ENCODE peak calls at places on chromosome 5, in eight cellular contexts. U is body of pancreas, X is endodermal cell, Z is IMR-90, K is hepatocyte, Q is HCT116, I is GM23338, R is BJ. E is an unnamed sample. For H3K36me3 and H3K27me3, the result is how much of the 10 kb centered on the place peaks cover.

GRCh38 chr5:142065273-142065672 is 43.3 kb upstream of the NDFIP1 start:
- DNase-seq in U (peak), X (no peak), Z (peak), K (peak), Q (no peak), I (peak), R (no peak), E (no peak)

GRCh38 chr5:78755822-78756429 is 107.4 kb upstream of the LHFPL2 start:
- DNase-seq in U (no peak), X (no peak), Z (peak), K (no peak), Q (no peak), I (no peak), R (no peak), E (no peak)

GRCh38 chr5:138951986-138952735 is 77.0 kb upstream of the LRRTM2 start:
- DNase-seq in U (peak), X (no peak), Z (no peak), K (no peak), Q (no peak), I (no peak), R (no peak), E (no peak)

GRCh38 chr5:56282241-56282640 is 49.1 kb upstream of the ANKRD55 start:
- DNase-seq in U (no peak), X (no peak), Z (peak), K (no peak), Q (no peak), I (no peak), R (no peak), E (no peak)

GRCh38 chr5:170611446-170612088 is 107.7 kb downstream of the KCNIP1 start:
- DNase-seq in U (no peak), X (no peak), Z (no peak), K (peak), Q (no peak), I (no peak), R (no peak), E (no peak)

GRCh38 chr5:107040907-107041306 is 629.8 kb downstream of the EFNA5 start:
- DNase-seq in U (no peak), X (no peak), Z (no peak), K (no peak), Q (no peak), I (no peak), R (no peak), E (no peak)

GRCh38 chr5:92927291-92927778 is 653.7 kb downstream of the NR2F1-AS1 start:
- DNase-seq in U (no peak), X (no peak), Z (no peak), K (peak), Q (peak), I (no peak), R (no peak), E (no peak)

GRCh38 chr5:36701085-36701691 is 94.8 kb downstream of the SLC1A3 start:
- DNase-seq in U (no peak), X (no peak), Z (no peak), K (no peak), Q (no peak), I (no peak), R (no peak), E (no peak)

GRCh38 chr5:8633706-8634105 is 764.8 kb downstream of the MTRR start:
- DNase-seq in U (no peak), X (no peak), Z (peak), K (no peak), Q (no peak), I (no peak), R (peak), E (no peak)

GRCh38 chr5:40486437-40487270 is 193.1 kb upstream of the PTGER4 start:
- DNase-seq in U (no peak), X (no peak), Z (peak), K (peak), Q (no peak), I (no peak), R (no peak), E (no peak)

GRCh38 chr5:115170128-115170923 is 618 bp upstream of the TRIM36 start:
- DNase-seq in U (peak), X (peak), Z (peak), K (no peak), Q (no peak), I (peak), R (no peak), E (peak)

GRCh38 chr5:109136906-109137305 is 272.9 kb downstream of the PJA2 start:
- DNase-seq in U (no peak), X (no peak), Z (peak), K (no peak), Q (no peak), I (no peak), R (no peak), E (no peak)

GRCh38 chr5:132873119-132873929 is at the start of gene LEAP2:
- DNase-seq in U (peak), X (no peak), Z (peak), K (peak), Q (no peak), I (no peak), R (no peak), E (no peak)

GRCh38 chr5:151892393-151892792 is 32.3 kb downstream of the GLRA1 start:
- DNase-seq in U (peak), X (no peak), Z (no peak), K (no peak), Q (no peak), I (no peak), R (no peak), E (no peak)

GRCh38 chr5:127046343-127047072 is 16.1 kb upstream of the MARCHF3 start:
- DNase-seq in U (no peak), X (no peak), Z (no peak), K (no peak), Q (no peak), I (no peak), R (no peak), E (no peak)

GRCh38 chr5:107809201-107810034 is 138.7 kb upstream of the EFNA5 start:
- DNase-seq in U (no peak), X (peak), Z (peak), K (no peak), Q (no peak), I (peak), R (no peak), E (peak)

GRCh38 chr5:106956901-106957300 is 713.8 kb downstream of the EFNA5 start:
- DNase-seq in U (no peak), X (no peak), Z (no peak), K (no peak), Q (no peak), I (no peak), R (no peak), E (no peak)

GRCh38 chr5:146079695-146080361 is 25.5 kb downstream of the PLAC8L1 start:
- DNase-seq in U (no peak), X (peak), Z (peak), K (no peak), Q (peak), I (no peak), R (no peak), E (no peak)

GRCh38 chr5:87872986-87873385 is 395.7 kb downstream of the TMEM161B start:
- DNase-seq in U (no peak), X (no peak), Z (no peak), K (no peak), Q (no peak), I (peak), R (no peak), E (no peak)

GRCh38 chr5:167798427-167798826 is 493.0 kb upstream of the WWC1 start:
- DNase-seq in U (no peak), X (peak), Z (no peak), K (peak), Q (no peak), I (no peak), R (no peak), E (no peak)

GRCh38 chr5:178527458-178528307 is 62.5 kb downstream of the COL23A1 start:
- DNase-seq in U (no peak), X (no peak), Z (no peak), K (no peak), Q (no peak), I (no peak), R (no peak), E (no peak)

GRCh38 chr5:132748522-132749000 is 1.3 kb downstream of the CCNI2 start:
- DNase-seq in U (no peak), X (no peak), Z (no peak), K (no peak), Q (no peak), I (no peak), R (no peak), E (peak)

GRCh38 chr5:24633705-24634325 is 11.0 kb downstream of the CDH10 start:
- DNase-seq in U (no peak), X (no peak), Z (peak), K (peak), Q (peak), I (peak), R (no peak), E (no peak)

GRCh38 chr5:98770158-98770910 is 3.1 kb upstream of the RGMB start:
- DNase-seq in U (peak), X (peak), Z (peak), K (peak), Q (no peak), I (no peak), R (no peak), E (peak)

GRCh38 chr5:27511061-27511460 is 472.7 kb upstream of the CDH9 start:
- DNase-seq in U (no peak), X (no peak), Z (no peak), K (no peak), Q (no peak), I (no peak), R (no peak), E (no peak)

GRCh38 chr5:179268399-179268952 is 76.8 kb downstream of the ADAMTS2 start:
- DNase-seq in U (no peak), X (peak), Z (no peak), K (no peak), Q (no peak), I (no peak), R (no peak), E (peak)

GRCh38 chr5:176366575-176366894 is 1.2 kb downstream of the ARL10 start:
- DNase-seq in U (no peak), X (no peak), Z (no peak), K (no peak), Q (no peak), I (peak), R (no peak), E (no peak)

GRCh38 chr5:82594097-82594496 is 315.9 kb upstream of the RPS23 start:
- DNase-seq in U (no peak), X (no peak), Z (peak), K (peak), Q (no peak), I (no peak), R (no peak), E (no peak)

GRCh38 chr5:41827792-41828191 is 42.4 kb downstream of the OXCT1 start:
- DNase-seq in U (no peak), X (no peak), Z (no peak), K (no peak), Q (no peak), I (no peak), R (no peak), E (no peak)

GRCh38 chr5:57494104-57495098 is 11.8 kb upstream of the ACTBL2 start:
- DNase-seq in U (peak), X (peak), Z (peak), K (peak), Q (peak), I (no peak), R (peak), E (no peak)

GRCh38 chr5:82918311-82919031 is 158.7 kb downstream of the TMEM167A start:
- DNase-seq in U (no peak), X (no peak), Z (no peak), K (no peak), Q (peak), I (no peak), R (no peak), E (no peak)

GRCh38 chr5:132671000-132671399 is 2.8 kb upstream of the IL4 start:
- DNase-seq in U (no peak), X (no peak), Z (no peak), K (no peak), Q (no peak), I (no peak), R (no peak), E (no peak)

GRCh38 chr5:171425596-171426244 is 6.3 kb downstream of the FGF18 start:
- DNase-seq in U (no peak), X (peak), Z (no peak), K (no peak), Q (no peak), I (no peak), R (no peak), E (no peak)

GRCh38 chr5:131628990-131629389 is 6.0 kb downstream of the RAPGEF6 start:
- DNase-seq in U (no peak), X (no peak), Z (peak), K (no peak), Q (no peak), I (no peak), R (no peak), E (no peak)

GRCh38 chr5:142670811-142671210 is 15.1 kb downstream of the FGF1 start:
- DNase-seq in U (no peak), X (no peak), Z (peak), K (no peak), Q (no peak), I (no peak), R (no peak), E (no peak)

GRCh38 chr5:155728857-155729683 is 597.9 kb upstream of the SGCD start:
- DNase-seq in U (no peak), X (peak), Z (no peak), K (peak), Q (no peak), I (peak), R (no peak), E (peak)

GRCh38 chr5:126490167-126490937 is 67.1 kb downstream of the GRAMD2B start:
- DNase-seq in U (no peak), X (peak), Z (no peak), K (no peak), Q (no peak), I (peak), R (peak), E (peak)

GRCh38 chr5:96292582-96293247 is 140.3 kb downstream of the PCSK1 start:
- DNase-seq in U (peak), X (no peak), Z (no peak), K (no peak), Q (no peak), I (no peak), R (no peak), E (no peak)

GRCh38 chr5:83718195-83718825 is 2.3 kb downstream of the HAPLN1 start:
- DNase-seq in U (peak), X (peak), Z (peak), K (peak), Q (peak), I (peak), R (no peak), E (peak)

GRCh38 chr5:135041726-135042125 is 7.7 kb upstream of the PITX1 start:
- DNase-seq in U (no peak), X (no peak), Z (no peak), K (no peak), Q (no peak), I (no peak), R (no peak), E (no peak)

GRCh38 chr5:135040331-135041144 is 6.5 kb upstream of the PITX1 start:
- DNase-seq in U (no peak), X (peak), Z (no peak), K (no peak), Q (no peak), I (peak), R (no peak), E (peak)

GRCh38 chr5:135039526-135040296 is 5.7 kb upstream of the PITX1 start:
- DNase-seq in U (no peak), X (peak), Z (no peak), K (peak), Q (no peak), I (peak), R (no peak), E (peak)

GRCh38 chr5:135042595-135042994 is 8.6 kb upstream of the PITX1 start:
- DNase-seq in U (no peak), X (peak), Z (no peak), K (no peak), Q (no peak), I (peak), R (no peak), E (peak)

DNA sequence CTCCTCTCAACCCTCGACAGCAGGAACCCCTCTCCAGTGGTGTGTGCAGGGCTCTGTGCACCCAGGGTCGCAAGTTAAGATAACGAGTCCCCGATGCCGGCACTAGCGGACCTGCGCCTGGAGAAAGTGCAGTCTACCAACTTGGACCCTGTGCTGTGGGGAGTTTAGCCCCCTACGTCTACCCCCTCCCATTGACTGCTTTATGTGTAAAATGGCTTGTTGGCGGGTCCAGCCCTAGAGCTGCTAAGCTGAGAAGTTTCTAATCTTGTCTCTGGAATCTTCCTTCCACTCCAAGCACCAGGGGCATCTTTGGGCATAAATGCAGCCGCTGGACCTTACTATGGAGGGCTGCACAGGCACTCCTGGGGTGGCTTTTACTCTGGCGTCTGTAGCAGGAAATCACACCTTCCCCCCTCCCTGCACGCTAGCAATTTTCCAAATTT is 7.1 kb upstream of the PITX1 start:
- DNase-seq in U (no peak), X (no peak), Z (no peak), K (no peak), Q (no peak), I (no peak), R (no peak), E (no peak)
- H3K4me3 ChIP-seq in U (no peak), X (no peak), Z (no peak), K (no peak), Q (no peak), I (peak), R (no peak), E (no peak)

GRCh38 chr5:149410071-149410470 is 31.0 kb upstream of the IL17B start:
- DNase-seq in U (no peak), X (no peak), Z (no peak), K (no peak), Q (no peak), I (no peak), R (no peak), E (no peak)

GRCh38 chr5:149407331-149408251 is 28.5 kb upstream of the IL17B start:
- DNase-seq in U (no peak), X (no peak), Z (no peak), K (peak), Q (no peak), I (no peak), R (no peak), E (no peak)

GRCh38 chr5:149409268-149409948 is 30.3 kb upstream of the IL17B start:
- DNase-seq in U (no peak), X (peak), Z (no peak), K (no peak), Q (no peak), I (peak), R (no peak), E (peak)

GRCh38 chr5:149406979-149407306 is 27.9 kb upstream of the IL17B start:
- DNase-seq in U (no peak), X (no peak), Z (no peak), K (no peak), Q (no peak), I (no peak), R (no peak), E (no peak)

GRCh38 chr5:149408252-149409099 is 29.4 kb upstream of the IL17B start:
- DNase-seq in U (no peak), X (no peak), Z (no peak), K (no peak), Q (no peak), I (no peak), R (no peak), E (no peak)
- H3K36me3 ChIP-seq in U (under half), X (under half), Z (under half), K (under half), Q (under half), I (under half), R (under half), E (under half)

GRCh38 chr5:161152415-161152814 is 300.4 kb upstream of the ATP10B start:
- DNase-seq in U (no peak), X (no peak), Z (no peak), K (no peak), Q (no peak), I (no peak), R (no peak), E (no peak)

GRCh38 chr5:161150589-161150988 is 298.6 kb upstream of the ATP10B start:
- DNase-seq in U (no peak), X (no peak), Z (no peak), K (no peak), Q (no peak), I (no peak), R (no peak), E (no peak)

DNA sequence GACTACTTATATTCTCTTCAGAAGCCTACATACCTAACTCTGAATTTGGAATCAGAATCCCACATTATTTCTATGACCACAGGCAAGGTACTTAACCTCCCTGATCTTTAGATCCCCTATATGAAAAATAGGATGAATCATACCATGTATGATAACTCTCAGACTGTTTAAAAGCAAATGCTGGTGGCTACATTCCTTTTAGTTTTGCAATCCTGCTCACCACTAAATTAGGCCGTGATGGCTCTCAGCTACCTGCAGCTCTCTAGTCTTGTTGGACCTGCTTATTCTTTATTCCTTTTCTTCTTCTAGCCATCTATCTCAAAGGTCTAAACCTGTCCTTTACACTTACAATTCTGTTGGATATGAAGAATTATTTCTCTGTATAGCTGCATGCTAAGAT is 303.4 kb upstream of the ATP10B start:
- DNase-seq in U (no peak), X (no peak), Z (no peak), K (no peak), Q (no peak), I (no peak), R (no peak), E (no peak)
- H3K27me3 ChIP-seq in U (under half), X (under half), Z (under half), K (under half), Q (under half), I (under half), R (under half), E (under half)

DNA sequence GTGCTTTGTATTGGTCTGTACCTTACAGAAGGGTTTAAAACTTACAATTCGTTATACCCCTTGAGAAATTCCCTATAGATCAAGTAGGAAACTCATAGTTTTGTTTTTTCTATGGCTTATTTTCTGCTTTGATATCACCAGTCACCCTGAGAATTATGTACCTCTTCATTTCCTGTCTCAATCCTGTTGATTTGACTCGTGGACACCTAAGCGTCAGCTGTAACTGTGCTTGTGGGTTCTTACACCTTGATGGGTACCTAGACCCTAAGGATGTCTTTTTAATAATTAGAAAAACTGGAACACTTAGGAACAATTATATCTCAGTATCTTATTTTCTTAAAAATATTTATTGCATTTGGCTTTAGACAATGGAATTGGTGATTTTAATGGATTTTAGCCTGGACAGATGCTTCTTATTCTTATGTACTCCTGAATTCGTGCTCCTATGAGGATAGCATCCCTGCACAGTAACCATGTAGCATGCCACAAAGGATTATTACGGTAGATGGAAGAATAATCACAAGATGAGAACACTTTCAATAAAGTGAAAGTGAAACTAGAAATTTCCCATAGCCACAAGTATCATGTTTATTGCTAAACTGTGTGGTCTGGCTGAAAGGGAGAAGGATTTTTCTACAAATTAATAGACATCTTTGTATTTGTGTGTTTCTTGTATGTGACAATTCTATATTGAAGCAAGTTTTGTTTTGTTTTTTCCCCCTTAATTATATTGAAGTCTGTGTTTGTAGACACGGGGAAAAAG is 1920.3 kb upstream of the WWC1 start:
- DNase-seq in U (no peak), X (no peak), Z (no peak), K (no peak), Q (no peak), I (no peak), R (no peak), E (no peak)
- H3K4me3 ChIP-seq in U (no peak), X (no peak), Z (peak), K (no peak), Q (no peak), I (no peak), R (no peak), E (no peak)

GRCh38 chr5:14410068-14410941 is 171.3 kb upstream of the OTULINL start:
- DNase-seq in U (no peak), X (no peak), Z (no peak), K (no peak), Q (no peak), I (no peak), R (no peak), E (no peak)
- H3K36me3 ChIP-seq in U (under half), X (half or more), Z (half or more), K (under half), Q (under half), I (under half), R (under half), E (under half)